ENCODE peak calls at places on chromosomes 13 and 19, in five cellular contexts. Q is NB4, T is foreskin fibroblast, J is OCI-LY7, F is heart right ventricle. M is an unnamed sample.

GRCh38 chr13:36778083-36778671 is 40.8 kb upstream of the RFXAP start:
- DNase-seq in Q (no peak), T (peak), J (no peak), F (no peak), M (no peak)

GRCh38 chr19:19510432-19510831 is 4.9 kb downstream of the TSSK6 start:
- DNase-seq in Q (no peak), T (no peak), J (no peak), F (no peak), M (no peak)

GRCh38 chr19:15324791-15325519 is 7.4 kb downstream of the BRD4 start:
- DNase-seq in Q (no peak), T (no peak), J (no peak), F (no peak), M (no peak)

GRCh38 chr19:5824791-5825577 is 14.5 kb downstream of the FUT6 start:
- DNase-seq in Q (no peak), T (no peak), J (no peak), F (no peak), M (no peak)

GRCh38 chr19:50777830-50778303 is 7.6 kb downstream of the GPR32 start:
- DNase-seq in Q (peak), T (no peak), J (no peak), F (no peak), M (peak)

GRCh38 chr19:408441-409005 is 424 bp downstream of the C2CD4C start:
- DNase-seq in Q (peak), T (no peak), J (no peak), F (no peak), M (peak)

GRCh38 chr19:35223856-35224505 is 4.6 kb downstream of the FAM187B start:
- DNase-seq in Q (no peak), T (peak), J (no peak), F (no peak), M (no peak)

GRCh38 chr13:80441968-80442367 is 101.0 kb upstream of the SPRY2 start:
- DNase-seq in Q (peak), T (no peak), J (no peak), F (no peak), M (no peak)

GRCh38 chr13:75870397-75870801 is 234.3 kb downstream of the LMO7 start:
- DNase-seq in Q (peak), T (peak), J (peak), F (no peak), M (peak)

GRCh38 chr19:39428309-39429112 is 7.2 kb downstream of the RPS16 start:
- DNase-seq in Q (no peak), T (peak), J (no peak), F (peak), M (no peak)

GRCh38 chr19:42064432-42064831 is 5.6 kb downstream of the GRIK5 start:
- DNase-seq in Q (no peak), T (no peak), J (no peak), F (no peak), M (no peak)

GRCh38 chr19:48739400-48739825 is 997 bp downstream of the RASIP1 start:
- DNase-seq in Q (no peak), T (no peak), J (no peak), F (no peak), M (no peak)

GRCh38 chr13:110560606-110561334 is 752 bp downstream of the RAB20 start:
- DNase-seq in Q (peak), T (peak), J (no peak), F (peak), M (peak)

GRCh38 chr19:28873301-28873700 is 339.6 kb downstream of the UQCRFS1 start:
- DNase-seq in Q (no peak), T (no peak), J (no peak), F (no peak), M (no peak)

GRCh38 chr19:38093587-38093986 is 130.4 kb downstream of the DPF1 start:
- DNase-seq in Q (no peak), T (no peak), J (no peak), F (peak), M (no peak)

DNA sequence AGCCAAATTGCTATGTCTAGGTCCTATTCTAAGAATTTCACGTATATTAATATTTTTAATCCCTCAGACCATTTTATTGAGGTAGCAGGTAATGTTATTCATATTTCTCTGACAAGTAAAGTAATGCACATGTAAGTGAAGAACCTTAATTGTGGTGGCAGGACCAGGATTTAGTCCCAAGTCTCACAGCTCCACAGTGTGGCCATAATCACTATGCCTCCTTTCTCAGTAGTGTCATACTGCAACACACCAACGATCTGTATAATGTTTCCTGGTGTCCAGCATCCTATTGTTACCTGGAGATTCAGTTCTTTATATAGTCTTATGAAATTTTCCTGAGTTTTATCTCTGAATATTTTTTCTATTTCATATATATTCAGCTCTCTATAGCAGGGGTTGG is 340.3 kb downstream of the OLFM4 start:
- DNase-seq in Q (no peak), T (no peak), J (no peak), F (no peak), M (no peak)
- TF ChIP-seq CTCF in Q (no peak), T (no peak), J (no peak), F (no peak), M (no peak)

GRCh38 chr13:105471683-105472082 is 1063.8 kb downstream of the EFNB2 start:
- DNase-seq in Q (no peak), T (no peak), J (no peak), F (no peak), M (no peak)

DNA sequence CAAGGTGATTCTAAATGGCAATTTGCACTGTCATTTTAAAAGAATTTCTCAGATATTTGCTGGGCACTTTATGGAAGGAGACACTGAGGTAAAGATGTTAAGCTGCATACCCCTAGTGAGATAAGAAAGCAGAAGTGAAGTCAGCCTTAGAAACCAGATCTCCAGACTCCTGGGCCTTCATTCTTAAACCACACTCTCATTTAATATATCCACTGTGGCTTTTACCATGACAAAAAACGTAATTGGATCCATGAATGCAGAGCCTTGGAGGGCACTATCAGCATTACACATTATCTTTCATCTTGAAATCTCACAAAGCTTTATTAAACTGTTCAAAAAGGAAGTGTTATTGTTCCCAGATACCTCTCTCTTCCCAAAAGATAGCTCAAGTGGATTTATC is 1060.5 kb downstream of the EFNB2 start:
- DNase-seq in Q (no peak), T (no peak), J (no peak), F (no peak), M (no peak)
- TF ChIP-seq CTCF in Q (no peak), T (no peak), J (no peak), F (no peak), M (no peak)

GRCh38 chr13:73767747-73768315 is 366.4 kb downstream of the KLF12 start:
- DNase-seq in Q (peak), T (no peak), J (peak), F (no peak), M (peak)
- TF ChIP-seq CTCF in Q (peak), T (peak), J (peak), F (no peak), M (peak)

DNA sequence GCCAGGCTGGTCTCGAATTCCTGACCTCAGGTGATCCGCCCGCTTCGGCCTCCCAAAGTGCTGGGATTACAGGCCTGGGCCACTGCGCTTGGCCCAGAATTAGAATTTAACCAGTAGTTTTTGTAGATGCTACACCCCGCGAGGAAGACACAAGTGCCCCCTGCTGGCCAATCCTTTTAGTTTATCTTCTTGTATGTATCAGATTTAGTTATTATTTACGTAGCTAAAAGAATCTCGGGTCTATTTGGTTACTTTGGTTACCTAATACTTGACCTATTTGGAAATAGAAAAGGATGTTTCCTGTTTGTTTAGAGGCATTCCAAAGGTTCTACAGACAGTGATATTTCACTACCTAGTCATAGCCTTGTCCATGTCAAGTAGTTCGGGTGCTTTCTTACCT is 22.0 kb downstream of the MUC16 start:
- DNase-seq in Q (peak), T (no peak), J (peak), F (no peak), M (no peak)
- TF ChIP-seq CTCF in Q (peak), T (no peak), J (peak), F (no peak), M (no peak)

GRCh38 chr19:17969096-17969792 is 2.3 kb downstream of the KCNN1 start:
- DNase-seq in Q (no peak), T (no peak), J (no peak), F (no peak), M (no peak)

GRCh38 chr19:17975032-17975431 is 8.1 kb downstream of the KCNN1 start:
- DNase-seq in Q (no peak), T (no peak), J (no peak), F (no peak), M (no peak)

GRCh38 chr19:17974551-17974950 is 7.6 kb downstream of the KCNN1 start:
- DNase-seq in Q (no peak), T (no peak), J (no peak), F (no peak), M (no peak)

GRCh38 chr19:17973759-17974158 is 6.9 kb downstream of the KCNN1 start:
- DNase-seq in Q (no peak), T (no peak), J (no peak), F (no peak), M (no peak)

GRCh38 chr19:17972230-17972629 is 5.3 kb downstream of the KCNN1 start:
- DNase-seq in Q (no peak), T (no peak), J (no peak), F (no peak), M (peak)
- TF ChIP-seq CTCF in Q (no peak), T (no peak), J (no peak), F (no peak), M (no peak)

GRCh38 chr13:72341904-72342303 is 385.5 kb downstream of the MZT1 start:
- DNase-seq in Q (peak), T (no peak), J (no peak), F (no peak), M (no peak)
- TF ChIP-seq CTCF in Q (peak), T (no peak), J (peak), F (no peak), M (no peak)

GRCh38 chr13:30904043-30904442 is 2.0 kb upstream of the MEDAG start:
- DNase-seq in Q (no peak), T (peak), J (no peak), F (no peak), M (no peak)

GRCh38 chr13:30898070-30898469 is 8.0 kb upstream of the MEDAG start:
- DNase-seq in Q (no peak), T (no peak), J (no peak), F (no peak), M (no peak)

GRCh38 chr13:30895773-30896172 is 10.3 kb upstream of the MEDAG start:
- DNase-seq in Q (no peak), T (peak), J (no peak), F (no peak), M (no peak)

GRCh38 chr13:30900952-30901749 is 4.9 kb upstream of the MEDAG start:
- DNase-seq in Q (no peak), T (no peak), J (no peak), F (no peak), M (no peak)

DNA sequence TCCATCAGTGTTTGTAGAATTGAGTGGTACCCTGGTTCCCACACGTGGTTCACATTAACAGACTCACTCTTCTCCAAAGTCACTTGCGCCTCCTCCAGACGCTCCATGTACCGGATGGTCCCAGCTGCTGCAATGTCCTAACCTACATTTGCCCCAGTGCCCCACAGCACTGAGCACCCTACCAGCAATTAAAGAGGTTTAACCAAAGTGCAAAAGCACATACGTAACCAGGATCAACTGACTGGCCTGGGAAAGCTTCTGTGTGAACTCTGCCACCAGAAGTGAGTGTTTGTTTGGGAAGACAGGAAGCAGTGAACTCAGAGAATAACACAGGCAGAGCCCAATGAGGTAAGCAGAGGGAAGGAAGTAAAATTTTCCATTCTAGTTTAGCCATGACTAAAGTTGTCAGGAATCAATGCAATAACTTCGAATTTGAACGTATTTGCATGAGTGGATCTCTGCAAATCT is 7.3 kb upstream of the MEDAG start:
- DNase-seq in Q (no peak), T (peak), J (no peak), F (peak), M (no peak)
- TF ChIP-seq CTCF in Q (no peak), T (no peak), J (no peak), F (no peak), M (no peak)

DNA sequence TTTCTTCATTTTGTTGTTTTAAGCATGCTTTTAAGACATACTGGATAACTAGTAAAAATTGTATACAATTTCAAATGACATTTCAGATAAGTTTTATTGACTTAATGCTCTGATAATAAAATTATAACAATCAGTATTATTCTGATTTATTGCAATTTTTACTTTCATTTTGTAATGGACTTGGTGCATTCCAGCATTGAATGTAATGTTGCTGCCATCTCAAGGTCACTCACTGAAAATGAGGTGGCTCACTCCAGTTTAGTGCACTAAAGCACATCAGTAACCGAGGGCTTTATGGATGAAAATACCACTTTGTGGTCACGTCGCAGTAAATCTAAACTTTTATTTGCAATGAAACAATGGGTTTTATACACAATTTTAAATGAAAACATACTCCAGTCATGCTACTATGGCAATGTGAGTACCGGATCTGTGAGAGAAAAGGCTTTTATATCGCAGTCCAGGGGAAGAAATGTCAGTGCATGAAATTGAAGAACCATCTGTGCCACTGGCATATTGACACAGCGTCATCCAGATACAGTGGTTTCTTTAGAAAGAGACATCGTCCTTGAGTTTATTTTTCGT is 20.7 kb upstream of the ZNF507 start:
- DNase-seq in Q (no peak), T (no peak), J (no peak), F (no peak), M (no peak)
- TF ChIP-seq CTCF in Q (no peak), T (no peak), J (peak), F (no peak), M (no peak)

M was measured in GM20000.